ENCODE peak calls at places on chromosomes 13 and 19, in seven cellular contexts. G is SK-N-SH, H is GM12878, I is H1, Y is HepG2, V is HCT116, O is K562. J is an unnamed sample.

GRCh38 chr13:92260363-92260762 is 861.9 kb downstream of the GPC5 start:
- DNase-seq in V (no peak), H (no peak), Y (no peak), I (no peak), G (no peak), O (no peak), J (no peak)

GRCh38 chr13:34416833-34417425 is 525.1 kb upstream of the NBEA start:
- DNase-seq in V (no peak), Y (no peak), G (no peak), O (no peak), I (no peak), H (no peak), J (no peak)

GRCh38 chr13:20717581-20718542 is 14.4 kb downstream of the IL17D start:
- DNase-seq in O (no peak), H (no peak), Y (no peak), V (no peak), G (no peak), I (no peak), J (no peak)

GRCh38 chr19:8630796-8631424 is 477 bp downstream of the NFILZ start:
- DNase-seq in G (no peak), V (no peak), O (no peak), Y (no peak), I (no peak), H (no peak), J (no peak)

GRCh38 chr19:58203814-58204475 is 21.1 kb downstream of the ZNF274 start:
- DNase-seq in Y (no peak), G (no peak), I (no peak), V (no peak), O (no peak), H (no peak), J (no peak)

GRCh38 chr19:16355293-16356043 is 30.8 kb downstream of the KLF2 start:
- DNase-seq in I (no peak), G (no peak), H (no peak), V (no peak), O (peak), Y (no peak), J (no peak)

GRCh38 chr13:48001127-48001881 is at the start of gene SUCLA2:
- DNase-seq in I (peak), G (peak), Y (peak), O (peak), H (peak), V (peak), J (peak)

GRCh38 chr13:20387006-20387405 is 138.7 kb downstream of the CRYL1 start:
- DNase-seq in I (no peak), H (no peak), Y (no peak), O (no peak), V (no peak), G (no peak), J (no peak)

GRCh38 chr13:47661076-47661475 is 340.0 kb downstream of the SUCLA2 start:
- DNase-seq in Y (no peak), V (no peak), G (no peak), I (no peak), O (no peak), H (no peak), J (no peak)

GRCh38 chr19:10855879-10856522 is 7.8 kb downstream of the C19orf38 start:
- DNase-seq in H (no peak), I (no peak), V (no peak), O (no peak), Y (no peak), G (peak), J (no peak)

GRCh38 chr13:29923554-29924481 is 73.4 kb upstream of the UBL3 start:
- DNase-seq in G (peak), Y (peak), O (peak), H (no peak), V (peak), I (peak), J (peak)

GRCh38 chr13:50691176-50691681 is 152.3 kb downstream of the DLEU7 start:
- DNase-seq in V (no peak), Y (no peak), O (no peak), G (no peak), H (no peak), I (no peak), J (no peak)

GRCh38 chr13:33251131-33251629 is 34.4 kb downstream of the STARD13 start:
- DNase-seq in O (no peak), Y (no peak), G (peak), V (peak), H (peak), I (no peak), J (no peak)

GRCh38 chr13:97222934-97223710 is 989 bp downstream of the MBNL2 start:
- DNase-seq in O (no peak), H (no peak), Y (no peak), V (no peak), I (no peak), G (no peak), J (no peak)

GRCh38 chr13:97226013-97226412 is 3.9 kb downstream of the MBNL2 start:
- DNase-seq in G (no peak), V (no peak), I (no peak), Y (no peak), H (no peak), O (no peak), J (no peak)

GRCh38 chr13:97223711-97224461 is 1.8 kb downstream of the MBNL2 start:
- DNase-seq in I (no peak), H (no peak), O (peak), G (no peak), Y (peak), V (peak), J (peak)

GRCh38 chr13:97225533-97225932 is 3.4 kb downstream of the MBNL2 start:
- DNase-seq in I (no peak), V (no peak), H (no peak), Y (no peak), O (no peak), G (no peak), J (no peak)

DNA sequence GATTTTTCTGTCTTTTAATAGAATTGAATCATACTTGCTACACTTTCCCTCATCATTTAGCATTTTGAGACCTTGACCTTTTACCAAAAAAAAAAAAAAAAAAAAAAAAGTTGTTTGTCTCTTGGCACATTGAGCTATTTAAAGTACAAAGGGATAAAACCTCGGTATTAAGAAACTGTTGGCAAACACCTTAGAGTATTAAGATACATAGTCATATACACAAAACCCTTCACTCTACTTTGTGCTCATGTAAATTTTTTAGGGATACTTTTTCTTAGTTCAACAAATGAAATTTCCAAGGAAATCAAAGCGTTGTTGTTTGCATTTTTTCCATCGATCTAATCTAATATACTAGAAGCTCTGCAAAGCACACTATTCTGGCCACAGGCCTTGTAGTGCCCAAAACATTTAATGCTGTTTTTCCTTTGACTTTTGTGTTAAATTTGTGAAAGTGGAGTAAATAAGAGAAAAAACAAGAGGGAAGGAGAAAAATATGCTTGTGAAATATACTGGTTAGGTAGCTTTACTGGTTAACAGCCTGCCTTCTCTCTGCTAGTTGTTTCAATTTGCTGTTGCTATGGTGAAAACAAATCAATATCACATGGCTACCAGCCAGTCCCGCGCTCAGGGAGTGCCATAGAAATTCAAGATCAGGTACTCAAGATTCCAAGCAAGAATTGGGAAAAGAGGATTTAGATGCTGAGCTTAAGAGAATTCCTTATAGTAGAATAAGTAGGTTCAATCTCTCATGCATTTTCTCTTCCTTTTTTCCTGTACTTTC is 2.6 kb downstream of the MBNL2 start:
- DNase-seq in V (no peak), H (no peak), Y (peak), O (no peak), G (no peak), I (no peak), J (peak)
- TF ChIP-seq JUND in V (no peak), H (no peak), Y (no peak), O (no peak), G (no peak), I (no peak), J (no peak)

DNA sequence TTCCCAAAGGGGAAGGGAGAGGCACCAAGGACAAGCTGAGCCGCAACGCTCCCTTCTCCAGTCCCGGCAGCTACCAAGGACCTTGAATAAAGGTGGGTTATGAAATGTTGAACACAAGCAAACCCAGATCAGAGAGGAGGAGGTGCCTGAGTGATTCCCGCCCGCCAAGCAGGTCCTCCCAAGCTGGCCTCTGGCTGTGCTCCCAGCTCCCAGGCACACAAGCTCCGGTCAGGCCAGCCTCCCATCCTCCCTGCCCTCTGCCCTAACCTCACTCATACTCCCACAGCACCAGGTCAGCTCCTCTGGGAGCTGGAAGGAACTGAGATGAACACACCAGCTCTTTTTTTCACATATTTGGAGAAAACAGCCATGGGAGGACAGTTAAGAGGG is 3.7 kb downstream of the NAPA start:
- DNase-seq in I (no peak), G (no peak), V (no peak), O (no peak), Y (no peak), H (no peak), J (no peak)
- TF ChIP-seq JUND in I (no peak), G (no peak), V (no peak), O (no peak), Y (no peak), H (no peak), J (no peak)

GRCh38 chr13:24741016-24741662 is 22.8 kb upstream of the RNF17 start:
- DNase-seq in O (peak), I (no peak), Y (peak), G (no peak), H (no peak), V (no peak), J (peak)
- TF ChIP-seq JUND in O (peak), I (peak), Y (no peak), G (no peak), H (no peak), V (no peak), J (no peak)

DNA sequence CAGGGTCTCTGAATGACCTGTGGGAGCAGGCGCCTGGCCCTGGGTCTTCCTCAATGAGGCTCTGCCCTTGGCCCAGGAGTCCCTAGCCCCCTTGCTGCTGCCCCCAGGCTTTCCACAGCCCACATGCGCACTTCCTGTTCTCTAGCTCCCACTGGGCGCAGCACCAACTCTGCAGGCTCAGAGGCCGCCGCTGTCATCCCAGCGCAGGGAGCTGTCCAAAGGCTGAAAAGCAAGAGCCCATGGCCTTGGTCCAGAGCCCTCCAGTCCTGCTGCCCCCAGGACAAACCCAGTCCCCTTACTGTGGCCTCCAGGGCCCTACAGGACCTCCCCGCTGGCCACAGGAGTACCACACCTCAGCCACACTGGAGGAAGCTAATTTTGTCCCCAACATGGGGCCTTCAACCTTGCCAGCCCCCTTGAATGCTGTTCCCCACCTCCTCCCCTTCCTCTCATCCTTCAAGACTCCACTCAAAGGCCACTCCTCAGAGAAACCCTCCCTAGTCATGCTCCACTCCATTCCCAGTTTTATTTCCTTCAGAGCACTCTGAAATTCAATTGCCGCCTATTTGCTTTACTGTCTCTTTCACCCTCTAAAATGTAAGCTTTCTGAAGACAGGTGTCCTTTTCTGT is 8.0 kb upstream of the POU2F2 start:
- DNase-seq in O (peak), Y (peak), V (no peak), G (no peak), I (peak), H (no peak), J (peak)
- TF ChIP-seq JUND in O (no peak), Y (peak), V (no peak), G (no peak), I (no peak), H (no peak), J (no peak)